ENCODE peak calls at places on chromosomes 11 and 22, in eight cellular contexts. F, S, W, I, L, C, J and G are unnamed samples.

GRCh38 chr11:69841859-69842698 is 22.9 kb upstream of the FGF3 start:
- DNase-seq in L (no peak), F (no peak), J (no peak), W (no peak), C (no peak), I (no peak), S (no peak), G (peak; percentile 51)

GRCh38 chr11:27963370-27963769 is 144.6 kb downstream of the KIF18A start:
- DNase-seq in I (no peak), S (no peak), L (no peak), C (no peak), F (no peak), J (no peak), W (no peak), G (no peak)

GRCh38 chr11:20754957-20755356 is 85.6 kb downstream of the NELL1 start:
- DNase-seq in L (no peak), C (no peak), J (no peak), S (no peak), I (no peak), F (no peak), W (no peak), G (no peak)

GRCh38 chr11:33802414-33802950 is 28.2 kb upstream of the FBXO3 start:
- DNase-seq in J (peak; percentile 66), C (no peak), W (no peak), S (peak; percentile 29), F (peak; percentile 89), I (peak; percentile 65), L (no peak), G (no peak)

GRCh38 chr11:127270848-127271247 is 270.3 kb upstream of the KIRREL3 start:
- DNase-seq in F (no peak), I (no peak), W (no peak), C (no peak), S (no peak), L (no peak), J (no peak), G (no peak)

GRCh38 chr22:47290706-47291430 is 528.4 kb downstream of the TBC1D22A start:
- DNase-seq in S (no peak), J (no peak), W (no peak), I (no peak), C (no peak), L (peak; percentile 24), F (no peak), G (no peak)

GRCh38 chr11:117819096-117820040 is 5.2 kb downstream of the FXYD2 start:
- DNase-seq in C (no peak), I (peak; percentile 65), W (no peak), J (peak; percentile 76), S (no peak), F (peak; percentile 63), L (no peak), G (peak; percentile 55)

GRCh38 chr22:19879996-19880785 is 25.5 kb upstream of the GNB1L start:
- DNase-seq in F (no peak), I (no peak), W (no peak), J (no peak), C (no peak), S (no peak), L (no peak), G (no peak)

GRCh38 chr22:41699264-41700104 is at the start of gene MEI1:
- DNase-seq in J (no peak), S (peak; percentile 71), W (peak; percentile 82), F (peak; percentile 26), L (peak; percentile 90), C (peak; percentile 96), I (peak; percentile 97), G (peak; percentile 93)

GRCh38 chr11:1450958-1451710 is 35.4 kb downstream of the MOB2 start:
- DNase-seq in C (no peak), S (no peak), J (peak; percentile 10), F (no peak), I (no peak), W (no peak), L (no peak), G (no peak)

GRCh38 chr11:58829736-58830135 is 14.8 kb downstream of the GLYATL2 start:
- DNase-seq in W (no peak), L (no peak), F (no peak), I (no peak), C (no peak), J (no peak), S (no peak), G (no peak)

GRCh38 chr22:20810645-20811044 is 36.7 kb downstream of the SERPIND1 start:
- DNase-seq in C (no peak), F (no peak), I (no peak), S (no peak), J (no peak), L (no peak), W (no peak), G (no peak)

GRCh38 chr11:2208691-2209369 is 37.2 kb upstream of the TH start:
- DNase-seq in W (no peak), F (no peak), S (peak; percentile 49), J (no peak), L (no peak), C (no peak), I (peak; percentile 9), G (no peak)

GRCh38 chr22:23065495-23066122 is 4.7 kb upstream of the GNAZ start:
- DNase-seq in S (no peak), J (no peak), W (no peak), F (no peak), C (no peak), I (no peak), L (no peak), G (no peak)

GRCh38 chr11:1862588-1863351 is 9.9 kb downstream of the LSP1 start:
- DNase-seq in L (no peak), W (no peak), I (no peak), S (no peak), J (no peak), C (no peak), F (no peak), G (no peak)

GRCh38 chr22:17398159-17398558 is 28.9 kb downstream of the CECR2 start:
- DNase-seq in W (no peak), L (no peak), J (no peak), C (no peak), S (no peak), I (no peak), F (no peak), G (no peak)